ENCODE peak calls at places on chromosomes 7 and 10, in ten cellular contexts. One of them, this sample, is unnamed.

GRCh38 chr10:71006497-71006896 is 118.1 kb upstream of the PCBD1 start:
- DNase-seq in occipital lobe: no peak
- DNase-seq in RPMI8226: no peak
- DNase-seq in cardiac septum: no peak
- DNase-seq in fibroblast of the conjunctiva: no peak
- DNase-seq in NCI-H2029: no peak
- DNase-seq in T-helper 2 cell: no peak
- DNase-seq in NCI-H146: no peak
- DNase-seq in HepG2: no peak
- DNase-seq in H54: no peak
- DNase-seq in this sample: peak

GRCh38 chr7:116167177-116167576 is 43.2 kb upstream of the TES start:
- DNase-seq in cardiac septum: no peak
- DNase-seq in T-helper 2 cell: no peak
- DNase-seq in NCI-H146: no peak
- DNase-seq in HepG2: no peak
- DNase-seq in RPMI8226: no peak
- DNase-seq in H54: no peak
- DNase-seq in NCI-H2029: no peak
- DNase-seq in occipital lobe: no peak
- DNase-seq in fibroblast of the conjunctiva: no peak
- DNase-seq in this sample: peak

GRCh38 chr7:71384094-71384493 is 252.2 kb downstream of the GALNT17 start:
- DNase-seq in fibroblast of the conjunctiva: no peak
- DNase-seq in HepG2: no peak
- DNase-seq in NCI-H2029: no peak
- DNase-seq in RPMI8226: no peak
- DNase-seq in NCI-H146: no peak
- DNase-seq in occipital lobe: no peak
- DNase-seq in cardiac septum: peak
- DNase-seq in H54: no peak
- DNase-seq in T-helper 2 cell: no peak
- DNase-seq in this sample: no peak

GRCh38 chr10:114881916-114882315 is 56.1 kb upstream of the TRUB1 start:
- DNase-seq in H54: no peak
- DNase-seq in NCI-H2029: no peak
- DNase-seq in occipital lobe: no peak
- DNase-seq in cardiac septum: no peak
- DNase-seq in T-helper 2 cell: no peak
- DNase-seq in HepG2: no peak
- DNase-seq in NCI-H146: no peak
- DNase-seq in fibroblast of the conjunctiva: no peak
- DNase-seq in RPMI8226: no peak
- DNase-seq in this sample: no peak

GRCh38 chr10:112795067-112795466 is 155.0 kb upstream of the TCF7L2 start:
- DNase-seq in H54: no peak
- DNase-seq in NCI-H146: no peak
- DNase-seq in T-helper 2 cell: no peak
- DNase-seq in cardiac septum: no peak
- DNase-seq in RPMI8226: no peak
- DNase-seq in fibroblast of the conjunctiva: no peak
- DNase-seq in HepG2: no peak
- DNase-seq in occipital lobe: no peak
- DNase-seq in NCI-H2029: no peak
- DNase-seq in this sample: no peak

GRCh38 chr10:71621783-71622526 is 97.6 kb downstream of the C10orf105 start:
- DNase-seq in H54: peak
- DNase-seq in NCI-H2029: no peak
- DNase-seq in NCI-H146: no peak
- DNase-seq in HepG2: peak
- DNase-seq in cardiac septum: peak
- DNase-seq in RPMI8226: no peak
- DNase-seq in occipital lobe: peak
- DNase-seq in fibroblast of the conjunctiva: no peak
- DNase-seq in T-helper 2 cell: no peak
- DNase-seq in this sample: peak

GRCh38 chr10:124266468-124267230 is 152.1 kb downstream of the OAT start:
- DNase-seq in T-helper 2 cell: no peak
- DNase-seq in HepG2: no peak
- DNase-seq in NCI-H2029: no peak
- DNase-seq in cardiac septum: no peak
- DNase-seq in occipital lobe: no peak
- DNase-seq in NCI-H146: no peak
- DNase-seq in H54: no peak
- DNase-seq in fibroblast of the conjunctiva: no peak
- DNase-seq in RPMI8226: no peak
- DNase-seq in this sample: no peak

GRCh38 chr7:54409917-54410316 is 132.3 kb upstream of the VSTM2A start:
- DNase-seq in NCI-H2029: no peak
- DNase-seq in NCI-H146: no peak
- DNase-seq in fibroblast of the conjunctiva: no peak
- DNase-seq in H54: no peak
- DNase-seq in occipital lobe: no peak
- DNase-seq in cardiac septum: no peak
- DNase-seq in RPMI8226: no peak
- DNase-seq in HepG2: no peak
- DNase-seq in T-helper 2 cell: no peak
- DNase-seq in this sample: no peak

GRCh38 chr7:149771199-149771636 is 2.2 kb downstream of the ZNF467 start:
- DNase-seq in RPMI8226: no peak
- DNase-seq in fibroblast of the conjunctiva: no peak
- DNase-seq in occipital lobe: no peak
- DNase-seq in HepG2: no peak
- DNase-seq in NCI-H2029: no peak
- DNase-seq in T-helper 2 cell: no peak
- DNase-seq in cardiac septum: no peak
- DNase-seq in H54: no peak
- DNase-seq in NCI-H146: no peak
- DNase-seq in this sample: peak

GRCh38 chr10:48431871-48432270 is 125.4 kb downstream of the MAPK8 start:
- DNase-seq in fibroblast of the conjunctiva: no peak
- DNase-seq in HepG2: no peak
- DNase-seq in RPMI8226: no peak
- DNase-seq in NCI-H2029: no peak
- DNase-seq in occipital lobe: no peak
- DNase-seq in T-helper 2 cell: no peak
- DNase-seq in cardiac septum: no peak
- DNase-seq in NCI-H146: no peak
- DNase-seq in H54: no peak
- DNase-seq in this sample: no peak

GRCh38 chr10:127315888-127316287 is 119.5 kb upstream of the INSYN2A start:
- DNase-seq in NCI-H146: peak
- DNase-seq in H54: no peak
- DNase-seq in T-helper 2 cell: no peak
- DNase-seq in fibroblast of the conjunctiva: no peak
- DNase-seq in cardiac septum: no peak
- DNase-seq in NCI-H2029: no peak
- DNase-seq in HepG2: no peak
- DNase-seq in occipital lobe: no peak
- DNase-seq in RPMI8226: no peak
- DNase-seq in this sample: no peak

GRCh38 chr10:82968533-82968932 is 1093.5 kb downstream of the NRG3 start:
- DNase-seq in occipital lobe: no peak
- DNase-seq in RPMI8226: no peak
- DNase-seq in fibroblast of the conjunctiva: no peak
- DNase-seq in T-helper 2 cell: no peak
- DNase-seq in NCI-H2029: no peak
- DNase-seq in HepG2: no peak
- DNase-seq in NCI-H146: no peak
- DNase-seq in H54: no peak
- DNase-seq in cardiac septum: no peak
- DNase-seq in this sample: no peak

GRCh38 chr10:114015708-114016107 is 28.0 kb upstream of the ADRB1 start:
- DNase-seq in HepG2: no peak
- DNase-seq in NCI-H2029: no peak
- DNase-seq in fibroblast of the conjunctiva: no peak
- DNase-seq in T-helper 2 cell: no peak
- DNase-seq in cardiac septum: no peak
- DNase-seq in RPMI8226: no peak
- DNase-seq in NCI-H146: no peak
- DNase-seq in H54: no peak
- DNase-seq in occipital lobe: no peak
- DNase-seq in this sample: no peak

GRCh38 chr7:138878064-138878463 is 80.1 kb upstream of the ATP6V0A4 start:
- DNase-seq in T-helper 2 cell: no peak
- DNase-seq in H54: no peak
- DNase-seq in occipital lobe: no peak
- DNase-seq in NCI-H146: no peak
- DNase-seq in NCI-H2029: no peak
- DNase-seq in fibroblast of the conjunctiva: no peak
- DNase-seq in RPMI8226: no peak
- DNase-seq in HepG2: no peak
- DNase-seq in cardiac septum: no peak
- DNase-seq in this sample: no peak

GRCh38 chr7:136023134-136023869 is 46.1 kb upstream of the MTPN start:
- DNase-seq in NCI-H2029: peak
- DNase-seq in fibroblast of the conjunctiva: no peak
- DNase-seq in T-helper 2 cell: no peak
- DNase-seq in RPMI8226: no peak
- DNase-seq in HepG2: no peak
- DNase-seq in cardiac septum: no peak
- DNase-seq in occipital lobe: no peak
- DNase-seq in H54: no peak
- DNase-seq in NCI-H146: peak
- DNase-seq in this sample: no peak

GRCh38 chr10:112271982-112272381 is 11.2 kb upstream of the TECTB start:
- DNase-seq in HepG2: no peak
- DNase-seq in T-helper 2 cell: no peak
- DNase-seq in occipital lobe: no peak
- DNase-seq in RPMI8226: no peak
- DNase-seq in cardiac septum: no peak
- DNase-seq in NCI-H2029: no peak
- DNase-seq in fibroblast of the conjunctiva: peak
- DNase-seq in NCI-H146: no peak
- DNase-seq in H54: no peak
- DNase-seq in this sample: no peak

GRCh38 chr7:117399820-117400422 is 27.4 kb downstream of the ASZ1 start:
- DNase-seq in cardiac septum: no peak
- DNase-seq in RPMI8226: no peak
- DNase-seq in H54: no peak
- DNase-seq in occipital lobe: no peak
- DNase-seq in HepG2: no peak
- DNase-seq in T-helper 2 cell: no peak
- DNase-seq in fibroblast of the conjunctiva: no peak
- DNase-seq in NCI-H146: no peak
- DNase-seq in NCI-H2029: no peak
- DNase-seq in this sample: no peak

GRCh38 chr10:122373713-122374112 is 795 bp upstream of the PLEKHA1 start:
- DNase-seq in NCI-H2029: no peak
- DNase-seq in cardiac septum: no peak
- DNase-seq in T-helper 2 cell: no peak
- DNase-seq in HepG2: peak
- DNase-seq in fibroblast of the conjunctiva: no peak
- DNase-seq in RPMI8226: no peak
- DNase-seq in occipital lobe: no peak
- DNase-seq in NCI-H146: peak
- DNase-seq in H54: no peak
- DNase-seq in this sample: peak

GRCh38 chr10:77350711-77351119 is 286.9 kb downstream of the KCNMA1 start:
- DNase-seq in NCI-H146: no peak
- DNase-seq in fibroblast of the conjunctiva: peak
- DNase-seq in T-helper 2 cell: no peak
- DNase-seq in NCI-H2029: no peak
- DNase-seq in occipital lobe: peak
- DNase-seq in RPMI8226: no peak
- DNase-seq in cardiac septum: no peak
- DNase-seq in H54: peak
- DNase-seq in HepG2: no peak
- DNase-seq in this sample: no peak

GRCh38 chr10:91051834-91052233 is 130.9 kb upstream of the ANKRD1 start:
- DNase-seq in occipital lobe: peak
- DNase-seq in T-helper 2 cell: no peak
- DNase-seq in H54: no peak
- DNase-seq in HepG2: no peak
- DNase-seq in NCI-H146: no peak
- DNase-seq in NCI-H2029: peak
- DNase-seq in fibroblast of the conjunctiva: no peak
- DNase-seq in cardiac septum: no peak
- DNase-seq in RPMI8226: no peak
- DNase-seq in this sample: no peak

GRCh38 chr7:47337531-47337930 is 244.4 kb downstream of the TNS3 start:
- DNase-seq in cardiac septum: no peak
- DNase-seq in HepG2: no peak
- DNase-seq in fibroblast of the conjunctiva: no peak
- DNase-seq in NCI-H146: no peak
- DNase-seq in T-helper 2 cell: no peak
- DNase-seq in H54: no peak
- DNase-seq in NCI-H2029: no peak
- DNase-seq in RPMI8226: no peak
- DNase-seq in occipital lobe: no peak
- DNase-seq in this sample: peak

GRCh38 chr7:93298671-93299070 is 66.5 kb downstream of the VPS50 start:
- DNase-seq in HepG2: no peak
- DNase-seq in cardiac septum: no peak
- DNase-seq in H54: no peak
- DNase-seq in T-helper 2 cell: no peak
- DNase-seq in fibroblast of the conjunctiva: no peak
- DNase-seq in RPMI8226: no peak
- DNase-seq in occipital lobe: no peak
- DNase-seq in NCI-H2029: no peak
- DNase-seq in NCI-H146: no peak
- DNase-seq in this sample: no peak

GRCh38 chr10:30829921-30830671 is 200.5 kb upstream of the LYZL2 start:
- DNase-seq in fibroblast of the conjunctiva: no peak
- DNase-seq in occipital lobe: no peak
- DNase-seq in NCI-H146: no peak
- DNase-seq in T-helper 2 cell: no peak
- DNase-seq in NCI-H2029: no peak
- DNase-seq in HepG2: no peak
- DNase-seq in cardiac septum: no peak
- DNase-seq in H54: no peak
- DNase-seq in RPMI8226: no peak
- DNase-seq in this sample: no peak

GRCh38 chr7:26168458-26169023 is 16.5 kb downstream of the NFE2L3 start:
- DNase-seq in occipital lobe: no peak
- DNase-seq in fibroblast of the conjunctiva: no peak
- DNase-seq in H54: no peak
- DNase-seq in T-helper 2 cell: no peak
- DNase-seq in NCI-H146: no peak
- DNase-seq in cardiac septum: no peak
- DNase-seq in RPMI8226: no peak
- DNase-seq in NCI-H2029: no peak
- DNase-seq in HepG2: no peak
- DNase-seq in this sample: no peak

GRCh38 chr10:97292097-97292861 is at the start of gene ARHGAP19:
- DNase-seq in occipital lobe: peak
- DNase-seq in NCI-H2029: peak
- DNase-seq in cardiac septum: peak
- DNase-seq in fibroblast of the conjunctiva: peak
- DNase-seq in H54: peak
- DNase-seq in T-helper 2 cell: peak
- DNase-seq in HepG2: peak
- DNase-seq in NCI-H146: peak
- DNase-seq in RPMI8226: peak
- DNase-seq in this sample: peak

GRCh38 chr7:27169658-27170493 is 4.2 kb downstream of the HOXA10 start:
- DNase-seq in occipital lobe: no peak
- DNase-seq in cardiac septum: no peak
- DNase-seq in fibroblast of the conjunctiva: no peak
- DNase-seq in HepG2: no peak
- DNase-seq in NCI-H146: peak
- DNase-seq in RPMI8226: no peak
- DNase-seq in NCI-H2029: no peak
- DNase-seq in H54: no peak
- DNase-seq in T-helper 2 cell: no peak
- DNase-seq in this sample: peak

GRCh38 chr7:107208046-107208458 is 39.2 kb downstream of the HBP1 start:
- DNase-seq in cardiac septum: no peak
- DNase-seq in NCI-H146: no peak
- DNase-seq in occipital lobe: no peak
- DNase-seq in NCI-H2029: no peak
- DNase-seq in RPMI8226: no peak
- DNase-seq in H54: no peak
- DNase-seq in fibroblast of the conjunctiva: peak
- DNase-seq in T-helper 2 cell: no peak
- DNase-seq in HepG2: no peak
- DNase-seq in this sample: no peak

GRCh38 chr7:134660961-134661376 is 14.3 kb downstream of the BPGM start:
- DNase-seq in fibroblast of the conjunctiva: peak
- DNase-seq in RPMI8226: no peak
- DNase-seq in HepG2: no peak
- DNase-seq in NCI-H146: no peak
- DNase-seq in cardiac septum: no peak
- DNase-seq in H54: peak
- DNase-seq in occipital lobe: no peak
- DNase-seq in NCI-H2029: no peak
- DNase-seq in T-helper 2 cell: no peak
- DNase-seq in this sample: no peak

This sample was measured in GM23338.